ENCODE peak calls at places on chromosomes 12 and 14, in seven cellular contexts. One of them, this sample, is unnamed.

GRCh38 chr12:100114574-100114973 is 28.1 kb downstream of the BLTP3B start:
- DNase-seq in AG08396: no peak
- DNase-seq in retinal pigment epithelial cell: no peak
- DNase-seq in dermis microvascular lymphatic vessel endothelial cell: no peak
- DNase-seq in foreskin keratinocyte: no peak
- DNase-seq in endothelial cell: no peak
- DNase-seq in activated T-cell treated with anti-CD3 and anti-CD28 coated beads for 1 hour: no peak
- DNase-seq in this sample: no peak

GRCh38 chr12:39103552-39104165 is 198.3 kb upstream of the CPNE8 start:
- DNase-seq in AG08396: peak; percentile 61
- DNase-seq in retinal pigment epithelial cell: peak; percentile 36
- DNase-seq in dermis microvascular lymphatic vessel endothelial cell: peak; percentile 65
- DNase-seq in foreskin keratinocyte: peak; percentile 78
- DNase-seq in endothelial cell: peak; percentile 27
- DNase-seq in activated T-cell treated with anti-CD3 and anti-CD28 coated beads for 1 hour: no peak
- DNase-seq in this sample: no peak

GRCh38 chr12:108377260-108377659 is 38.1 kb upstream of the CMKLR1 start:
- DNase-seq in AG08396: no peak
- DNase-seq in retinal pigment epithelial cell: no peak
- DNase-seq in dermis microvascular lymphatic vessel endothelial cell: no peak
- DNase-seq in foreskin keratinocyte: no peak
- DNase-seq in endothelial cell: no peak
- DNase-seq in activated T-cell treated with anti-CD3 and anti-CD28 coated beads for 1 hour: no peak
- DNase-seq in this sample: no peak

GRCh38 chr12:51538149-51538548 is 52.9 kb upstream of the SCN8A start:
- DNase-seq in AG08396: no peak
- DNase-seq in retinal pigment epithelial cell: no peak
- DNase-seq in dermis microvascular lymphatic vessel endothelial cell: no peak
- DNase-seq in foreskin keratinocyte: no peak
- DNase-seq in endothelial cell: no peak
- DNase-seq in activated T-cell treated with anti-CD3 and anti-CD28 coated beads for 1 hour: no peak
- DNase-seq in this sample: no peak

GRCh38 chr14:104265918-104266642 is 127.7 kb downstream of the KIF26A start:
- DNase-seq in AG08396: no peak
- DNase-seq in retinal pigment epithelial cell: no peak
- DNase-seq in dermis microvascular lymphatic vessel endothelial cell: no peak
- DNase-seq in foreskin keratinocyte: no peak
- DNase-seq in endothelial cell: no peak
- DNase-seq in activated T-cell treated with anti-CD3 and anti-CD28 coated beads for 1 hour: no peak
- DNase-seq in this sample: no peak

GRCh38 chr14:76753799-76754198 is 7.5 kb upstream of the VASH1 start:
- DNase-seq in AG08396: no peak
- DNase-seq in retinal pigment epithelial cell: no peak
- DNase-seq in dermis microvascular lymphatic vessel endothelial cell: no peak
- DNase-seq in foreskin keratinocyte: no peak
- DNase-seq in endothelial cell: no peak
- DNase-seq in activated T-cell treated with anti-CD3 and anti-CD28 coated beads for 1 hour: no peak
- DNase-seq in this sample: no peak

GRCh38 chr12:46499901-46500300 is 127.3 kb upstream of the SLC38A2 start:
- DNase-seq in AG08396: no peak
- DNase-seq in retinal pigment epithelial cell: no peak
- DNase-seq in dermis microvascular lymphatic vessel endothelial cell: no peak
- DNase-seq in foreskin keratinocyte: no peak
- DNase-seq in endothelial cell: no peak
- DNase-seq in activated T-cell treated with anti-CD3 and anti-CD28 coated beads for 1 hour: no peak
- DNase-seq in this sample: no peak

GRCh38 chr12:113070117-113070906 is 13.8 kb downstream of the DTX1 start:
- DNase-seq in AG08396: no peak
- DNase-seq in retinal pigment epithelial cell: no peak
- DNase-seq in dermis microvascular lymphatic vessel endothelial cell: no peak
- DNase-seq in foreskin keratinocyte: no peak
- DNase-seq in endothelial cell: no peak
- DNase-seq in activated T-cell treated with anti-CD3 and anti-CD28 coated beads for 1 hour: no peak
- DNase-seq in this sample: no peak

GRCh38 chr12:51884676-51885229 is 3.1 kb upstream of the ANKRD33 start:
- DNase-seq in AG08396: no peak
- DNase-seq in retinal pigment epithelial cell: no peak
- DNase-seq in dermis microvascular lymphatic vessel endothelial cell: peak; percentile 89
- DNase-seq in foreskin keratinocyte: peak; percentile 66
- DNase-seq in endothelial cell: no peak
- DNase-seq in activated T-cell treated with anti-CD3 and anti-CD28 coated beads for 1 hour: no peak
- DNase-seq in this sample: no peak

GRCh38 chr14:69896972-69897371 is 17.8 kb downstream of the SMOC1 start:
- DNase-seq in AG08396: no peak
- DNase-seq in retinal pigment epithelial cell: no peak
- DNase-seq in dermis microvascular lymphatic vessel endothelial cell: no peak
- DNase-seq in foreskin keratinocyte: no peak
- DNase-seq in endothelial cell: no peak
- DNase-seq in activated T-cell treated with anti-CD3 and anti-CD28 coated beads for 1 hour: no peak
- DNase-seq in this sample: no peak

GRCh38 chr12:69879007-69879960 is 54.3 kb downstream of the MYRFL start:
- DNase-seq in AG08396: peak; percentile 78
- DNase-seq in retinal pigment epithelial cell: no peak
- DNase-seq in dermis microvascular lymphatic vessel endothelial cell: peak; percentile 72
- DNase-seq in foreskin keratinocyte: peak; percentile 70
- DNase-seq in endothelial cell: peak; percentile 74
- DNase-seq in activated T-cell treated with anti-CD3 and anti-CD28 coated beads for 1 hour: peak; percentile 47
- DNase-seq in this sample: peak; percentile 55

GRCh38 chr12:65740506-65740872 is 83.8 kb upstream of the HMGA2 start:
- DNase-seq in AG08396: no peak
- DNase-seq in retinal pigment epithelial cell: no peak
- DNase-seq in dermis microvascular lymphatic vessel endothelial cell: no peak
- DNase-seq in foreskin keratinocyte: no peak
- DNase-seq in endothelial cell: no peak
- DNase-seq in activated T-cell treated with anti-CD3 and anti-CD28 coated beads for 1 hour: no peak
- DNase-seq in this sample: no peak

GRCh38 chr12:15522574-15523187 is 200.4 kb downstream of the PTPRO start:
- DNase-seq in AG08396: peak; percentile 14
- DNase-seq in retinal pigment epithelial cell: no peak
- DNase-seq in dermis microvascular lymphatic vessel endothelial cell: peak; percentile 52
- DNase-seq in foreskin keratinocyte: peak; percentile 37
- DNase-seq in endothelial cell: no peak
- DNase-seq in activated T-cell treated with anti-CD3 and anti-CD28 coated beads for 1 hour: no peak
- DNase-seq in this sample: no peak

GRCh38 chr12:54173066-54173726 is 15.6 kb downstream of the SMUG1 start:
- DNase-seq in AG08396: peak; percentile 61
- DNase-seq in retinal pigment epithelial cell: no peak
- DNase-seq in dermis microvascular lymphatic vessel endothelial cell: peak; percentile 20
- DNase-seq in foreskin keratinocyte: no peak
- DNase-seq in endothelial cell: peak; percentile 34
- DNase-seq in activated T-cell treated with anti-CD3 and anti-CD28 coated beads for 1 hour: no peak
- DNase-seq in this sample: no peak

GRCh38 chr14:47675239-47675488 is 241 bp downstream of the MDGA2 start:
- DNase-seq in AG08396: no peak
- DNase-seq in retinal pigment epithelial cell: no peak
- DNase-seq in dermis microvascular lymphatic vessel endothelial cell: no peak
- DNase-seq in foreskin keratinocyte: no peak
- DNase-seq in endothelial cell: no peak
- DNase-seq in activated T-cell treated with anti-CD3 and anti-CD28 coated beads for 1 hour: no peak
- DNase-seq in this sample: no peak

GRCh38 chr12:19507823-19508222 is 68.5 kb downstream of the AEBP2 start:
- DNase-seq in AG08396: peak; percentile 28
- DNase-seq in retinal pigment epithelial cell: no peak
- DNase-seq in dermis microvascular lymphatic vessel endothelial cell: peak; percentile 65
- DNase-seq in foreskin keratinocyte: no peak
- DNase-seq in endothelial cell: no peak
- DNase-seq in activated T-cell treated with anti-CD3 and anti-CD28 coated beads for 1 hour: no peak
- DNase-seq in this sample: no peak

GRCh38 chr12:38906482-38907170 is 1.2 kb upstream of the CPNE8 start:
- DNase-seq in AG08396: peak; percentile 90
- DNase-seq in retinal pigment epithelial cell: peak; percentile 71
- DNase-seq in dermis microvascular lymphatic vessel endothelial cell: peak; percentile 85
- DNase-seq in foreskin keratinocyte: peak; percentile 83
- DNase-seq in endothelial cell: peak; percentile 95
- DNase-seq in activated T-cell treated with anti-CD3 and anti-CD28 coated beads for 1 hour: peak; percentile 44
- DNase-seq in this sample: peak; percentile 44

GRCh38 chr12:22543246-22544037 is 900 bp downstream of the C2CD5 start:
- DNase-seq in AG08396: peak; percentile 27
- DNase-seq in retinal pigment epithelial cell: no peak
- DNase-seq in dermis microvascular lymphatic vessel endothelial cell: peak; percentile 46
- DNase-seq in foreskin keratinocyte: peak; percentile 37
- DNase-seq in endothelial cell: peak; percentile 33
- DNase-seq in activated T-cell treated with anti-CD3 and anti-CD28 coated beads for 1 hour: peak; percentile 18
- DNase-seq in this sample: peak; percentile 14

GRCh38 chr14:48690349-48690748 is 895.8 kb downstream of the RPS29 start:
- DNase-seq in AG08396: peak; percentile 9
- DNase-seq in retinal pigment epithelial cell: no peak
- DNase-seq in dermis microvascular lymphatic vessel endothelial cell: no peak
- DNase-seq in foreskin keratinocyte: no peak
- DNase-seq in endothelial cell: no peak
- DNase-seq in activated T-cell treated with anti-CD3 and anti-CD28 coated beads for 1 hour: no peak
- DNase-seq in this sample: no peak

GRCh38 chr14:59282366-59282765 is 93.9 kb downstream of the DAAM1 start:
- DNase-seq in AG08396: no peak
- DNase-seq in retinal pigment epithelial cell: no peak
- DNase-seq in dermis microvascular lymphatic vessel endothelial cell: no peak
- DNase-seq in foreskin keratinocyte: peak; percentile 88
- DNase-seq in endothelial cell: no peak
- DNase-seq in activated T-cell treated with anti-CD3 and anti-CD28 coated beads for 1 hour: no peak
- DNase-seq in this sample: no peak

GRCh38 chr12:52808573-52809160 is 5.2 kb downstream of the KRT4 start:
- DNase-seq in AG08396: no peak
- DNase-seq in retinal pigment epithelial cell: no peak
- DNase-seq in dermis microvascular lymphatic vessel endothelial cell: no peak
- DNase-seq in foreskin keratinocyte: no peak
- DNase-seq in endothelial cell: no peak
- DNase-seq in activated T-cell treated with anti-CD3 and anti-CD28 coated beads for 1 hour: no peak
- DNase-seq in this sample: no peak

GRCh38 chr12:123597100-123597499 is 4.8 kb upstream of the DDX55 start:
- DNase-seq in AG08396: no peak
- DNase-seq in retinal pigment epithelial cell: no peak
- DNase-seq in dermis microvascular lymphatic vessel endothelial cell: no peak
- DNase-seq in foreskin keratinocyte: no peak
- DNase-seq in endothelial cell: no peak
- DNase-seq in activated T-cell treated with anti-CD3 and anti-CD28 coated beads for 1 hour: no peak
- DNase-seq in this sample: no peak

This sample was measured in CD4-positive, alpha-beta T cell.